ENCODE peak calls at places on chromosomes 16 and 17, in nine cellular contexts. X is uterus, W is endothelial cell of umbilical vein, Y is esophagus muscularis mucosa, F is A549, C is sigmoid colon, N is stomach, R is body of pancreas, I is ovary. D is an unnamed sample. For H3K4me1, the result is how much of the 10 kb centered on the place peaks cover.

GRCh38 chr17:41775394-41776226 is 10.9 kb downstream of the JUP start:
- DNase-seq in X (no peak), W (no peak), Y (no peak), F (peak), C (no peak), N (no peak), R (no peak), I (no peak), D (no peak)

GRCh38 chr16:55272787-55273186 is 51.2 kb upstream of the IRX6 start:
- DNase-seq in X (no peak), W (no peak), Y (no peak), F (no peak), C (no peak), N (no peak), R (no peak), I (no peak), D (no peak)

GRCh38 chr17:31695456-31696090 is 163.5 kb downstream of the COPRS start:
- DNase-seq in X (no peak), W (no peak), Y (no peak), F (no peak), C (no peak), N (no peak), R (no peak), I (no peak), D (no peak)

GRCh38 chr17:250487-251300 is 69.2 kb upstream of the DOC2B start:
- DNase-seq in X (peak), W (no peak), Y (no peak), F (no peak), C (peak), N (no peak), R (no peak), I (no peak), D (no peak)

GRCh38 chr16:30585022-30585399 is 486 bp downstream of the ZNF785 start:
- DNase-seq in X (no peak), W (no peak), Y (no peak), F (no peak), C (peak), N (no peak), R (no peak), I (no peak), D (no peak)

GRCh38 chr16:84379731-84380369 is 11.5 kb downstream of the ATP2C2 start:
- DNase-seq in X (no peak), W (no peak), Y (no peak), F (no peak), C (no peak), N (no peak), R (no peak), I (no peak), D (no peak)

GRCh38 chr16:71883193-71883848 is 661 bp downstream of the ZNF821 start:
- DNase-seq in X (peak), W (peak), Y (no peak), F (peak), C (peak), N (no peak), R (peak), I (peak), D (no peak)

GRCh38 chr17:11580677-11581076 is 17.6 kb upstream of the DNAH9 start:
- DNase-seq in X (no peak), W (no peak), Y (no peak), F (no peak), C (no peak), N (no peak), R (no peak), I (no peak), D (no peak)

GRCh38 chr16:29975811-29976511 is 2.3 kb downstream of the TAOK2 start:
- DNase-seq in X (no peak), W (peak), Y (no peak), F (no peak), C (no peak), N (no peak), R (no peak), I (no peak), D (no peak)

GRCh38 chr17:50697076-50697475 is 10.6 kb downstream of the ANKRD40 start:
- DNase-seq in X (no peak), W (no peak), Y (no peak), F (no peak), C (peak), N (no peak), R (no peak), I (no peak), D (no peak)

GRCh38 chr17:39772987-39773664 is 35.4 kb downstream of the GRB7 start:
- DNase-seq in X (no peak), W (no peak), Y (no peak), F (no peak), C (no peak), N (no peak), R (no peak), I (no peak), D (no peak)

GRCh38 chr16:749010-749409 is 8.2 kb upstream of the CIAO3 start:
- DNase-seq in X (no peak), W (no peak), Y (no peak), F (no peak), C (no peak), N (no peak), R (no peak), I (no peak), D (no peak)

GRCh38 chr17:73798111-73798748 is 154.0 kb upstream of the SDK2 start:
- DNase-seq in X (no peak), W (no peak), Y (no peak), F (peak), C (no peak), N (peak), R (peak), I (no peak), D (no peak)

GRCh38 chr17:6940186-6940649 is 55.6 kb upstream of the ALOX12 start:
- DNase-seq in X (peak), W (no peak), Y (no peak), F (no peak), C (peak), N (no peak), R (no peak), I (no peak), D (no peak)

GRCh38 chr17:34313164-34313563 is 6.1 kb upstream of the CCL8 start:
- DNase-seq in X (peak), W (no peak), Y (peak), F (no peak), C (no peak), N (no peak), R (no peak), I (no peak), D (no peak)

GRCh38 chr17:47875011-47875471 is 21.0 kb upstream of the SP2 start:
- DNase-seq in X (no peak), W (no peak), Y (no peak), F (no peak), C (no peak), N (no peak), R (no peak), I (no peak), D (no peak)

GRCh38 chr17:47872019-47872650 is 21.2 kb upstream of the SP6 start:
- DNase-seq in X (no peak), W (no peak), Y (no peak), F (no peak), C (no peak), N (no peak), R (no peak), I (no peak), D (no peak)

GRCh38 chr17:47875586-47875985 is 20.4 kb upstream of the SP2 start:
- DNase-seq in X (no peak), W (no peak), Y (no peak), F (no peak), C (no peak), N (no peak), R (no peak), I (peak), D (no peak)

GRCh38 chr17:47872651-47873161 is 21.7 kb upstream of the SP6 start:
- DNase-seq in X (no peak), W (no peak), Y (no peak), F (no peak), C (no peak), N (no peak), R (no peak), I (no peak), D (no peak)

GRCh38 chr17:47873200-47874090 is 22.5 kb upstream of the SP6 start:
- DNase-seq in X (no peak), W (no peak), Y (no peak), F (no peak), C (no peak), N (no peak), R (no peak), I (no peak), D (no peak)
- H3K4me1 ChIP-seq in X (under half), W (under half), Y (under half), F (under half), C (under half), N (under half), R (under half), I (under half), D (under half)

GRCh38 chr17:3897731-3898130 is 4.9 kb upstream of the CAMKK1 start:
- DNase-seq in X (no peak), W (no peak), Y (no peak), F (no peak), C (no peak), N (no peak), R (no peak), I (no peak), D (no peak)
- TF ChIP-seq POLR2A in X (no peak), W (no peak), Y (no peak), F (no peak), C (no peak), N (no peak), R (no peak), I (no peak), D (no peak)

GRCh38 chr16:85583491-85584181 is 29.5 kb upstream of the GSE1 start:
- DNase-seq in X (no peak), W (no peak), Y (no peak), F (no peak), C (no peak), N (no peak), R (no peak), I (no peak), D (no peak)

GRCh38 chr16:85584989-85585388 is 28.1 kb upstream of the GSE1 start:
- DNase-seq in X (no peak), W (no peak), Y (no peak), F (no peak), C (no peak), N (no peak), R (no peak), I (no peak), D (no peak)

GRCh38 chr16:85584192-85584757 is 28.8 kb upstream of the GSE1 start:
- DNase-seq in X (no peak), W (no peak), Y (no peak), F (no peak), C (no peak), N (no peak), R (no peak), I (no peak), D (no peak)

GRCh38 chr16:85586360-85587145 is 26.6 kb upstream of the GSE1 start:
- DNase-seq in X (no peak), W (no peak), Y (no peak), F (no peak), C (peak), N (peak), R (peak), I (peak), D (no peak)

GRCh38 chr16:85585762-85586161 is 27.4 kb upstream of the GSE1 start:
- DNase-seq in X (no peak), W (no peak), Y (no peak), F (no peak), C (no peak), N (no peak), R (no peak), I (no peak), D (no peak)
- H3K4me1 ChIP-seq in X (under half), W (under half), Y (under half), F (under half), C (half or more), N (under half), R (under half), I (under half), D (under half)

DNA sequence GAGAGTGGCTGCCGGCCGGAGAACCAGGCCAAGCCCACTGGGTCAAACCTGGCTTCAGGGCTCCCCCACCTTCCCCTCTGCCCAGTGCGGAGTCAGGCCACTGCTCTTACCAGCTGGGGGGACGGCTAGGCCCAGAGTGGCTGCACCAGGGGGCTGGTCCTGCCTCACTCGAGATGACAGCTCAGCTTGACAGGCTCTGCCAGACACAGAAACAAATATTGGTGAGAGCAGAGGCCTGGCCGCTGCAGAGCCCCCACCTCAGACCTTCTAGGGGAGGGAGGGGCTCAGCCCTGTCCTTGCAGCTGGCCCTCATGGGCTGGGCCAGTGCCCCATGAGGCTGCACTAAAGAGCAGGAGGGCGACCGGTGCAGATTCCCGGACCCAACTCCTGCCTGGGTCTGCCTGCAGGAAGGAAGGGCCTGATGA is 4.5 kb downstream of the NUDT16L1 start:
- DNase-seq in X (no peak), W (no peak), Y (no peak), F (no peak), C (no peak), N (no peak), R (no peak), I (peak), D (no peak)
- TF ChIP-seq POLR2A in X (no peak), W (no peak), Y (no peak), F (no peak), C (no peak), N (no peak), R (no peak), I (no peak), D (no peak)

GRCh38 chr16:8941718-8942344 is 21.9 kb downstream of the USP7 start:
- DNase-seq in X (no peak), W (no peak), Y (no peak), F (no peak), C (no peak), N (no peak), R (no peak), I (no peak), D (no peak)
- H3K4me1 ChIP-seq in X (under half), W (under half), Y (half or more), F (under half), C (half or more), N (half or more), R (half or more), I (under half), D (half or more)

GRCh38 chr17:82059272-82060000 is 6.2 kb downstream of the DUS1L start:
- DNase-seq in X (no peak), W (no peak), Y (no peak), F (no peak), C (no peak), N (no peak), R (no peak), I (peak), D (no peak)
- TF ChIP-seq POLR2A in X (no peak), W (no peak), Y (no peak), F (no peak), C (no peak), N (no peak), R (no peak), I (no peak), D (no peak)

DNA sequence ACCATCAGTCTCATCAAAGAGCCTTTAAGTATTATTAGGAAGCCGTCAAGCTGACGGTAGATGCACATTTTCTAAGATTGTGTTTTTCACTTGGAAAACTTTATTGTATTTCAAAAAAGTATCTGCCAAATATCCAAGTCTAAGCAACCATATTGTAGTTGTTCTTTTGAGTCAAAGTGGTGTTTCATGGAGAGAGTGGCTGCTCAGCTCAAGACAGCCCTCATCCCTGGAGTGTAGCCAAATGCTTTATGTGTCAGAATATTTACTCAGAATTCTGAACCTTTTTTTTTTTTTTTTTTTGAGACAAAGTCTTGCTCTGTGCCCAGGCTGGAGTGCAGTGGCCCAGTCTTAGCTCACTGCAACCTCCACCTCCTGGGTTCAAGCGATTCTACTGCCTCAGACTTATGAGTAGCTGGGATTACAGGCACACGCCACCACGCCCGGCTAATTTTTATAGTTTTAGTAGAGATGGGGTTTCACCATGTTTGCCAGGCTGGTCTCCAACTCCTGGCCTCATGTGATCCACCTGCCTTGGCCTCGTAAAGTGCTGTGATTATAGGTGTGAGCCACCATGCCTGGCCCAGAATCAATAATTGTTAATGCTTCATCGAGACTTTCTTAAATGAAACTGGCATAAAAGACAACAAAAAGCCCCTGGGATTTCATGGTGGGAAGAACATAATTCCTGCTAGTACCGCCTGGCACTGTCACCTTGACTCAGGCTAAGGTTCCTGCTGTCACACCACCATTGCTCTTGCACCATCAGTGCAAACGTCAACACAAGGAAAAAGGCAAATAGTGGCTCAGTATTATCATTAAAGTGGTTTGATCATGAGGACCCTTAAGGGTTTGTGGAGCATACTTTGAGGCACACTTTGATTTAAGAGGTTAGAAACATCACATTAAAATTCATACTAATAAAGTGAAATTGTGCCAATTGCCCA is 45.5 kb downstream of the PRKCA start:
- DNase-seq in X (no peak), W (no peak), Y (no peak), F (peak), C (no peak), N (no peak), R (no peak), I (no peak), D (no peak)
- H3K4me1 ChIP-seq in X (under half), W (under half), Y (under half), F (half or more), C (under half), N (under half), R (under half), I (under half), D (under half)

GRCh38 chr17:77566566-77566965 is 391.9 kb upstream of the TNRC6C start:
- DNase-seq in X (no peak), W (no peak), Y (no peak), F (no peak), C (no peak), N (no peak), R (no peak), I (no peak), D (no peak)
- TF ChIP-seq POLR2A in X (no peak), W (no peak), Y (no peak), F (no peak), C (no peak), N (no peak), R (no peak), I (no peak), D (no peak)

GRCh38 chr17:63783522-63783921 is 9.6 kb downstream of the DDX42 start:
- DNase-seq in X (no peak), W (no peak), Y (no peak), F (no peak), C (no peak), N (no peak), R (no peak), I (no peak), D (no peak)

GRCh38 chr17:63786117-63786516 is 12.1 kb downstream of the DDX42 start:
- DNase-seq in X (no peak), W (no peak), Y (no peak), F (no peak), C (no peak), N (no peak), R (no peak), I (no peak), D (no peak)

GRCh38 chr17:63780507-63780906 is 6.5 kb downstream of the DDX42 start:
- DNase-seq in X (no peak), W (peak), Y (no peak), F (peak), C (no peak), N (peak), R (peak), I (no peak), D (no peak)

GRCh38 chr17:63785556-63785955 is 11.6 kb downstream of the DDX42 start:
- DNase-seq in X (no peak), W (peak), Y (no peak), F (no peak), C (no peak), N (no peak), R (no peak), I (no peak), D (no peak)

GRCh38 chr17:63780928-63781327 is 7.0 kb downstream of the DDX42 start:
- DNase-seq in X (no peak), W (no peak), Y (no peak), F (no peak), C (no peak), N (no peak), R (no peak), I (no peak), D (no peak)
- H3K4me1 ChIP-seq in X (under half), W (under half), Y (half or more), F (half or more), C (under half), N (half or more), R (half or more), I (under half), D (under half)

DNA sequence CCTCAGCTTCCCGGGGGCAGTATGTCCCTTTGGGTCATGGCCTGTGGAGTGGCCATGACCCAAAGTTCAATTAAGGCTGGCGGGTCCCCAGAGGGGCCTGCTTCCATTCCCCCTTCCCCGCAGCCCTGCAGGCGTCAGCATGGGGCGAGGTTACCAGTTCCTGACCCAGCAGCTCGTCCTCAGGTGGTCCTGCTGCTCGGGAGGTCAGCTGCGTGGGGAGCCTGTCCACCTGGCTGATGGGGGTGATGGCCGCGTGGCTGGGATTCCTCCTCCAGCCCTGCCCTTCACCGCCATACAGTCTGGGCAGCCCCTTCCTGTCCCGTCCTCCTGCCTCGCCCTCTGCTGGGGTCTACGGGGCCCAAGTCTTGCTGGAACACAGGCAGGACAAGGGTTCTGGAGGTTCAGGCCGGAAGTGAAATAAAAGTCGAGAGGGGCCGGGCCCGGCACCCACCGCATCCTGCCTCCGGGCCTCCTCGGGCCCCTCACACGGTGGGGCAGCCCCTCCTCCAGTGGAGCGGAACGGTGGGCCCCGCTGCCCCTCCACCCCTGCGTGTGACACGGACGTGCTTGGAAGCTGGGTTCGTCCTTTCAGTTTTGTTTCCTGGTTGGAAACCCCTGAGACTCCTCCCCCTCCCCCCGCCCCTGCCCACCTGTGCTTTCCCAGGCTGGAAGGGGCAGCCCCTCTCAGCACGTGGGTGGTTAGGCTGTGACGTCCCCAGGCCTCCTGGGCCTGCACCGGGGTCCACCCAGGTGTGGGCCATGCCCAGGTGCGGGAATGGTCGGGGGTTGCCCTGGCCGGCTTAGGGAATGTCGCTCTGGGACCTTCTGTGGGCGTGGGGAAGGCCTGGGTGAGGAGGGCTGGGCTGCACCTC is 6.8 kb downstream of the UBALD2 start:
- DNase-seq in X (no peak), W (peak), Y (no peak), F (no peak), C (no peak), N (peak), R (peak), I (peak), D (no peak)
- TF ChIP-seq POLR2A in X (no peak), W (no peak), Y (no peak), F (no peak), C (no peak), N (no peak), R (peak), I (no peak), D (peak)

D was measured in esophagus squamous epithelium.